ENCODE peak calls at places on chromosomes 5 and 9, in four cellular contexts. G is GM23248; Y is A673; S is effector memory CD4-positive, alpha-beta T cell. C is an unnamed sample.

GRCh38 chr9:94951591-94952115 is 225.2 kb downstream of the AOPEP start:
- DNase-seq in Y (no peak), S (no peak), G (no peak), C (no peak)

GRCh38 chr9:99472240-99472915 is 250.3 kb downstream of the SEC61B start:
- DNase-seq in Y (no peak), G (no peak), S (no peak), C (no peak)

GRCh38 chr5:61332369-61332745 is 299 bp downstream of the ZSWIM6 start:
- DNase-seq in S (no peak), Y (peak; percentile 66), G (peak; percentile 72), C (peak; percentile 79)

GRCh38 chr5:147522435-147522834 is 12.6 kb upstream of the DPYSL3 start:
- DNase-seq in G (peak; percentile 75), Y (peak; percentile 91), S (no peak), C (peak; percentile 74)

GRCh38 chr5:67063055-67063454 is 133.5 kb downstream of the CD180 start:
- DNase-seq in S (no peak), G (no peak), Y (no peak), C (no peak)

GRCh38 chr5:20077186-20077585 is 89.2 kb upstream of the CDH18 start:
- DNase-seq in G (no peak), S (no peak), Y (no peak), C (no peak)

GRCh38 chr9:86660146-86660545 is 287.2 kb downstream of the GAS1 start:
- DNase-seq in G (peak; percentile 90), S (no peak), Y (no peak), C (no peak)

GRCh38 chr9:7266911-7267555 is 509.3 kb downstream of the KDM4C start:
- DNase-seq in G (no peak), Y (no peak), S (no peak), C (peak; percentile 60)

GRCh38 chr9:84068872-84069271 is 88.3 kb downstream of the RMI1 start:
- DNase-seq in G (no peak), Y (no peak), S (no peak), C (no peak)

GRCh38 chr9:118577121-118577520 is 792.1 kb downstream of the BRINP1 start:
- DNase-seq in S (no peak), G (peak; percentile 80), Y (no peak), C (no peak)

GRCh38 chr9:859251-859650 is 17.8 kb downstream of the DMRT1 start:
- DNase-seq in Y (no peak), S (no peak), G (no peak), C (no peak)

GRCh38 chr5:100409538-100409937 is 125.6 kb upstream of the FAM174A start:
- DNase-seq in S (no peak), G (no peak), Y (no peak), C (no peak)

GRCh38 chr5:174311531-174312269 is 266.2 kb downstream of the NSG2 start:
- DNase-seq in G (peak; percentile 79), Y (peak; percentile 69), S (peak; percentile 3), C (peak; percentile 91)
- H3K4me3 ChIP-seq in G (peak overlapping the region; percentile 76), Y (peak overlapping the region; percentile 39), S (peak overlapping the region; percentile 23), C (peak overlapping the region; percentile 48)

GRCh38 chr9:136082496-136083361 is 12.4 kb downstream of the NACC2 start:
- DNase-seq in G (no peak), S (no peak), Y (no peak), C (peak; percentile 1)
- H3K4me1 ChIP-seq in G (no peaks in the 10 kb centered on the region), S (peaks cover 2% of the 10 kb centered on the region), Y (peaks cover 24% of the 10 kb centered on the region), C (peaks cover 3% of the 10 kb centered on the region)

GRCh38 chr9:12783767-12784460 is 9.1 kb downstream of the LURAP1L start:
- DNase-seq in G (no peak), S (no peak), Y (no peak), C (no peak)
- H3K4me3 ChIP-seq in G (peak overlapping the region; percentile 38), S (no peak overlapping the region), Y (no peak overlapping the region), C (no peak overlapping the region)

DNA sequence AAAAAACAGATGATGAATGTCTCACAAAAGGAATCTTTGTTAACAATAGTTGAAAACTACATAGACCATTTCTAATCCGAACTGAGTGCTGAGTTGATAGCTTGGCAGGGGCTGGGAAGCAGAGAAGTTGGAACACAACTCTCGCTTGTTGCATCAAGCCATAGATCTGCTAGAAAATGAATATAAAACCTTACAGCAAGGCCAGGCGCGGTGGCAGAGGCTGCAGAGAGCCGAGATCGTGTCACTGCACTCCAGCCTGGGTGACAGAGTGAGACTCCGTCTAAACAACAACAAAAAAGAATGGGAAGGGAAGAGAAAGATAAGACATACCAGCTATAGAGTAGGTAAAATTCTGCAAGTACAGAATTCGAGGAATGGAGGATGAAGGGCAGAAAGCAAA is 28.0 kb upstream of the SPZ1 start:
- DNase-seq in G (no peak), S (no peak), Y (no peak), C (no peak)
- H3K4me1 ChIP-seq in G (no peaks in the 10 kb centered on the region), S (no peaks in the 10 kb centered on the region), Y (no peaks in the 10 kb centered on the region), C (no peaks in the 10 kb centered on the region)

GRCh38 chr5:96335873-96336272 is 97.2 kb downstream of the PCSK1 start:
- DNase-seq in Y (no peak), G (peak; percentile 31), S (no peak), C (no peak)
- H3K4me3 ChIP-seq in Y (no peak overlapping the region), G (no peak overlapping the region), S (no peak overlapping the region), C (no peak overlapping the region)

DNA sequence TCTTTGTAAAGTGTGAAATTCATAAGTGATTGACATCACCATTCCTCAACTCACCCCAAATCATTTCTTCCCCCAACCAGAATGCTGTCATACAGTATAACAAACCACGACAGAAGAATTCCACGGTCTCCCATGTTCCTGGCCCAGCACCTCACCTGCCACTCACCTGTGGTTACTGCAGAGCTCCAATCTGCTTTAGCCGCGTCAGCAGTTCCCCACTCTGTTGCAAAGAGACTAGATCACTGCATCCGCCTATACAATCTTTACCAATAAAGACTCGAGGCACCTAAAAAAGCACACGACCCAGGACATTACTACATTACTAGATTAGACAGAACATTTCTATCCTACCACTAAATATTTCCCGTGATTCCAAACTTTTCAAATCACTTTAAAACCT is 6.2 kb downstream of the GLRX start:
- DNase-seq in S (no peak), Y (no peak), G (no peak), C (no peak)
- H3K4me1 ChIP-seq in S (peaks cover 54% of the 10 kb centered on the region), Y (peaks cover 22% of the 10 kb centered on the region), G (peaks cover 39% of the 10 kb centered on the region), C (peaks cover 11% of the 10 kb centered on the region)

DNA sequence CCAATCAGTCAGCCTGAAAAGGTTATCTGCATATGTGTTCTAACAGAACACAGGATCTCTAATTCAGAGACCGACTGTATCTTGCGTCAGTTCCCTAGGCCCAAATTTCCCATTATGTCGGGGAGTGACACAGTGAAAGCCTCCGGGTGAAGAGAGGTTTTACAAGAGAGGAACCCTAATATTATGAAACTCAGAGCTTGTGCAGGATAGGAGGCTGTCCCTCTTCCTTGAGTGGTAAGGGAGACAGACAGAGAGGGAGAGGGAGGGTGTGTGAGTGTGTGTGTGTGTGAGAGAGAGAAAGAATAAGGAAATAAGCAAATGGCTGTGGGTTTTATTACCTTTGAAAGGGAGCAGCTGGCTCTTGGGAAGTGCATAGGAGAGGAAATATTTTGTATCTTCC is 1.9 kb downstream of the CD14 start:
- DNase-seq in S (no peak), G (no peak), Y (no peak), C (no peak)
- H3K4me3 ChIP-seq in S (no peak overlapping the region), G (no peak overlapping the region), Y (no peak overlapping the region), C (no peak overlapping the region)

GRCh38 chr9:101311759-101312420 is 72.9 kb downstream of the BAAT start:
- DNase-seq in G (peak; percentile 83), S (no peak), Y (peak; percentile 87), C (peak; percentile 89)
- H3K4me1 ChIP-seq in G (no peaks in the 10 kb centered on the region), S (no peaks in the 10 kb centered on the region), Y (peaks cover 18% of the 10 kb centered on the region), C (no peaks in the 10 kb centered on the region)

GRCh38 chr5:14582797-14583137 is 1.2 kb downstream of the OTULINL start:
- DNase-seq in Y (peak; percentile 13), G (peak; percentile 20), S (no peak), C (no peak)
- H3K4me3 ChIP-seq in Y (peak overlapping the region; percentile 48), G (peak overlapping the region; percentile 62), S (peak overlapping the region; percentile 90), C (peak overlapping the region; percentile 82)

DNA sequence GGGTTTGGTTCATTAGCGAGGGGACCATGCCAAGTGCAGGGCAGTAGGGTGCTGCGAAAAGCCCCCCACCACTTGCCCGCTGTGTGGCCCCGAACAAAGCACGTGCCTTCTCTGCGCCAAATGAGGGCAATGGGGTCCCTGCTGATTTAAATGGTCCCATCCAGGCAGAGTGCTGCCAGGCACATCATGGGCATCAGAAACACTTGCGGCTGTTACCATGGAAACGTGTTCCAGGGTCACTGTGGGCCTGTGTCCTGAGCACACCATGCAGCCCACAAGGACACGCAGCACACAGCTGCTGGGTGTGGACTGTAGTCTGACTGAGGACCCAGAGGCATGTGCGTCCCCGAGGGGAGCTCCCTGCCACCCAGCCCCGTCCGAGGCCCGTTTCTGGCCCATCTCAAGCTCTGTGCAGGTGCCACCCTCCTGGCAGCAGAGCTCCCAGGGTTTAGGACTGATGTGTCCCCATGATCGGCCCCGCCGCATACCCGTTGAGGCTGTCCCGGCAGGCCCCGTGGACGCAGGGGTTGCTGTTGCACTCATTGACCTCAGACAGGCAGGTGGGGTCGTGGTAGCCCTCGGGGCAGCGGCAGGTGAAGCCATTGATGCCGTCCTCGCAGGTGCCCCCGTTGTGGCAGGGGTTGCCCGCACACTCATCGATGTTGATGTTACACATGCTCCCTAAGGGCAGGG is 31.3 kb upstream of the SEC16A start:
- DNase-seq in S (no peak), G (peak; percentile 13), Y (no peak), C (no peak)
- H3K4me1 ChIP-seq in S (no peaks in the 10 kb centered on the region), G (no peaks in the 10 kb centered on the region), Y (no peaks in the 10 kb centered on the region), C (no peaks in the 10 kb centered on the region)